ENCODE peak calls at places on chromosome 6, in nine cellular contexts. T is neural progenitor cell; R is cardiac muscle cell; Y is ovary; O is HL-60; S is CD4-positive, alpha-beta T cell; M is RWPE1; Q is CD8-positive, alpha-beta T cell; V is heart right ventricle. H is an unnamed sample.

GRCh38 chr6:109260126-109260525 is 122.1 kb downstream of the CD164 start:
- DNase-seq in O (no peak), M (no peak), Y (no peak), T (no peak), Q (no peak), R (no peak), S (no peak), V (no peak), H (no peak)

GRCh38 chr6:148307400-148307799 is 35.2 kb upstream of the SASH1 start:
- DNase-seq in V (no peak), Y (no peak), T (no peak), R (no peak), O (no peak), Q (no peak), M (peak), S (no peak), H (no peak)

GRCh38 chr6:92174398-92175073 is 1244.8 kb downstream of the EPHA7 start:
- DNase-seq in Y (no peak), V (no peak), Q (no peak), M (no peak), O (no peak), R (no peak), T (no peak), S (no peak), H (no peak)

GRCh38 chr6:87670707-87671106 is 31.3 kb downstream of the AKIRIN2 start:
- DNase-seq in R (no peak), S (no peak), T (no peak), O (no peak), Y (no peak), Q (no peak), M (no peak), V (no peak), H (no peak)

GRCh38 chr6:67916389-67916788 is 718.7 kb upstream of the ADGRB3 start:
- DNase-seq in M (no peak), T (no peak), Y (no peak), V (no peak), O (no peak), Q (no peak), S (no peak), R (no peak), H (no peak)

GRCh38 chr6:135875446-135875845 is 23.9 kb downstream of the PDE7B start:
- DNase-seq in Y (no peak), Q (no peak), O (no peak), R (no peak), M (no peak), S (no peak), T (no peak), V (no peak), H (no peak)

GRCh38 chr6:118504611-118505010 is 43.5 kb upstream of the PLN start:
- DNase-seq in V (no peak), S (no peak), R (no peak), T (no peak), Q (no peak), O (no peak), M (no peak), Y (no peak), H (no peak)

GRCh38 chr6:56483929-56484328 is 158.8 kb downstream of the DST start:
- DNase-seq in V (no peak), T (no peak), M (no peak), Y (no peak), S (no peak), R (no peak), Q (no peak), O (no peak), H (no peak)

GRCh38 chr6:70336976-70337375 is 34.1 kb upstream of the COL9A1 start:
- DNase-seq in Y (no peak), R (no peak), T (no peak), S (no peak), Q (no peak), O (no peak), M (no peak), V (no peak), H (no peak)

GRCh38 chr6:100998111-100998510 is 117.0 kb upstream of the ASCC3 start:
- DNase-seq in R (no peak), T (no peak), V (no peak), Y (no peak), O (no peak), S (no peak), Q (no peak), M (peak), H (no peak)

GRCh38 chr6:123829302-123829953 is 25.8 kb downstream of the NKAIN2 start:
- DNase-seq in R (no peak), S (no peak), M (peak), Y (no peak), Q (no peak), T (no peak), V (no peak), O (no peak), H (no peak)

GRCh38 chr6:6841571-6841970 is 253.1 kb downstream of the LY86 start:
- DNase-seq in V (no peak), R (no peak), Y (no peak), T (no peak), S (no peak), O (no peak), Q (no peak), M (no peak), H (no peak)

DNA sequence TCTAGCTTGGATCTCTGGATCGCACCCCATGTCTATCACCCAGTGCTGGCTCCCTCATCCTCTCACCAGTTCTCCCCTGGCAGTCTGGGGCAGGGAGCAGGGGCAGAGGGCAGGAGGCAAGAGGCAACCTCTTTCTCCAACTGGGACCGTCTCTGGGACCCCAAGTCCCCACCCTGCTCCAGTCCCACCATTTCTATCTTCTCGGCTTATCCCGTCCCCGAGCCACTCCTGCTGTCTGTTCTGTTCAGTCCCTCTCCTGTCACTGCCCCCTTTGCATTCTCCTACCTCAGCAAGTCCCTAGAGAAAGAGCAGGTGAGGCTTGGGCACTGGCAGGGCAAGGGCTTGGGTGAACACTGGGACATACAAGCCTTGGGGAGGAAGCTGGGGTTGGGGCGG is 625 bp upstream of the TNXB start:
- DNase-seq in T (no peak), R (no peak), S (no peak), Q (no peak), M (no peak), Y (no peak), O (no peak), V (no peak), H (no peak)
- H3K27ac ChIP-seq in T (no peak), R (no peak), S (no peak), Q (no peak), M (peak), Y (no peak), O (no peak), V (peak), H (peak)

GRCh38 chr6:54056105-54056504 is 55.1 kb upstream of the MLIP start:
- DNase-seq in Y (no peak), O (no peak), Q (no peak), R (no peak), M (no peak), V (no peak), S (no peak), T (no peak), H (no peak)

GRCh38 chr6:54048782-54049181 is 62.5 kb upstream of the MLIP start:
- DNase-seq in Y (no peak), T (no peak), O (no peak), Q (no peak), V (no peak), M (no peak), S (no peak), R (no peak), H (no peak)

GRCh38 chr6:54053893-54054391 is 57.3 kb upstream of the MLIP start:
- DNase-seq in S (no peak), O (no peak), R (peak), M (peak), Y (no peak), V (no peak), T (no peak), Q (no peak), H (peak)

DNA sequence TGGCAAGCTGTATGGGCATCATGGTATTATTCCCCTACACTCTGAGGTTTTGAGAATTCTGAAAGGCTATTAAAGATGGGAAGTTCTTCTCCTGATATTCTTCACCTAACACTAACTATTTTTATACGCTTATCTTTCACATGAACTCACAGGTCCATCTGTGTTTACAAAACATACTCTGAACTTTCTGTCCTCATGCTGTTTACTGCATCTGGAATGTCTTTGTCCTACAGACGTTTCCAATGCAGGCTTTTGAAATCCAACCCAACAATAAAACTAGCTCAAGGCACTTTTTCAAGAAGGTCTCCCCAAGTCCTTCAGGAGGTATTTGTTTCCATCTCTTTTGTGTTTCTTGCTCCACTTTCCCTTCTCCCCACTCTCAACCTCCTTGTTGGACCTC is 60.5 kb upstream of the MLIP start:
- DNase-seq in Y (no peak), M (no peak), O (no peak), T (peak), V (no peak), Q (no peak), R (no peak), S (no peak), H (no peak)
- H3K27ac ChIP-seq in Y (no peak), M (no peak), O (no peak), T (no peak), V (peak), Q (no peak), R (no peak), S (no peak), H (peak)

DNA sequence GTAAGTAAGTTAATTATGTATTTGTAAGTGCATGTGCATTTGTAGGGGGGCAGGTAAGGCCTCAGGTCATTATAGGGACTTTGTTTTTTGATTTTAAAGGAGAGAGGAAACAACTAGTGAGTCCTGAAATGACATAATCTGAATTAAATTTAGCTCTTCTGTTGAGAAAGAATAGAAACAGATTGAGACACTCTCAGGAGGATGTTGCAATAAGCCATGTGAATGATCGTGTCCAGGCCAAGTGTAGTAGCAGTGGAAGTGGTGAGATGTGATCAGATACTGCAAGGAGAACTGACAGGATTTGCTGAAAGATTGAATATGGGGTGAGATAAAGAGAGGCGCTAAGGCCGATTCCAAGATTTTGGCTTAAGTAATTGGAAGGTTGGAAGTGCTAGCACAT is 2.6 kb upstream of the CENPW start:
- DNase-seq in T (no peak), Y (no peak), R (no peak), O (peak), Q (no peak), M (no peak), S (no peak), V (no peak), H (no peak)
- H3K27ac ChIP-seq in T (no peak), Y (no peak), R (no peak), O (no peak), Q (no peak), M (no peak), S (no peak), V (no peak), H (peak)

GRCh38 chr6:27019651-27020552 is 227.6 kb upstream of the PRSS16 start:
- DNase-seq in R (peak), O (peak), V (peak), Y (peak), M (peak), Q (peak), T (peak), S (peak), H (peak)
- H3K27ac ChIP-seq in R (peak), O (peak), V (peak), Y (peak), M (peak), Q (no peak), T (peak), S (no peak), H (peak)

GRCh38 chr6:112317461-112317860 is 29.7 kb upstream of the RFPL4B start:
- DNase-seq in Y (no peak), V (no peak), R (no peak), M (no peak), Q (no peak), O (no peak), T (no peak), S (no peak), H (no peak)

GRCh38 chr6:112321882-112322508 is 25.1 kb upstream of the RFPL4B start:
- DNase-seq in O (no peak), V (no peak), T (no peak), M (no peak), R (no peak), Y (no peak), Q (no peak), S (no peak), H (no peak)

GRCh38 chr6:112320561-112321300 is 26.4 kb upstream of the RFPL4B start:
- DNase-seq in O (no peak), M (no peak), S (no peak), T (no peak), Y (no peak), R (no peak), V (no peak), Q (no peak), H (no peak)

DNA sequence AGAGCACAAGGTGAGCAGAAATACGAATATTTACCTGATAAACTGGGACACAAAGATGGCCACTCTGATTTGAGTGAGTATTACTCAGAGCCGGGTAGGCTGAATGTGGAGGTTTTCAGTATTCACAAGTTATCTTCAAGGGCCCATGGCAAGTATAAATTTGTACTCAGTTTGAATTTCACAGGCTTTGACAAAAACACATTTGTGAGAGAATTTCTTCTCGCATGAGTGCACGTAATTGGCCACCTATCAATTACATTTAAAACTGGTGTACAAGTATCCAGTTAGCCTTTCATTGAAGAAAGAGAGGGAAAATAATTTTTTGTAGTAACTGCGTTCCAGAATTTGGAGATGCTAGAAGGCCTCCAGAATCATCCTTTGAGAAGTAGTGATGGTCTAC is 28.6 kb upstream of the RFPL4B start:
- DNase-seq in Q (no peak), Y (no peak), M (no peak), O (no peak), V (no peak), R (no peak), S (no peak), T (no peak), H (no peak)
- H3K27ac ChIP-seq in Q (no peak), Y (no peak), M (no peak), O (no peak), V (no peak), R (no peak), S (no peak), T (no peak), H (no peak)

H was measured in psoas muscle.